ENCODE peak calls at places on chromosomes 4 and X, in eight cellular contexts. U, F, Y, V, E, Q, X and A are unnamed samples.

GRCh38 chrX:97490656-97491055 is 606.9 kb downstream of the RPA4 start:
- DNase-seq in U (no peak), F (no peak), Y (no peak), V (no peak), E (no peak), Q (no peak), X (no peak), A (no peak)

GRCh38 chrX:16207631-16208030 is 40.4 kb downstream of the MAGEB17 start:
- DNase-seq in U (no peak), F (no peak), Y (no peak), V (no peak), E (no peak), Q (no peak), X (no peak), A (no peak)

GRCh38 chrX:14832151-14832550 is 40.7 kb downstream of the FANCB start:
- DNase-seq in U (no peak), F (no peak), Y (no peak), V (no peak), E (no peak), Q (no peak), X (no peak), A (no peak)

GRCh38 chr4:142572076-142572475 is 274.0 kb downstream of the INPP4B start:
- DNase-seq in U (no peak), F (no peak), Y (no peak), V (no peak), E (no peak), Q (no peak), X (no peak), A (no peak)

GRCh38 chr4:53586121-53586816 is 5.0 kb downstream of the LNX1 start:
- DNase-seq in U (no peak), F (no peak), Y (no peak), V (no peak), E (no peak), Q (no peak), X (no peak), A (no peak)

GRCh38 chrX:1401611-1402430 is 9.9 kb upstream of the SLC25A6 start:
- DNase-seq in U (no peak), F (no peak), Y (peak), V (no peak), E (no peak), Q (peak), X (no peak), A (no peak)

GRCh38 chr4:89111833-89112563 is 665 bp downstream of the TIGD2 start:
- DNase-seq in U (peak), F (no peak), Y (peak), V (peak), E (peak), Q (no peak), X (no peak), A (no peak)

GRCh38 chr4:155339588-155339987 is 37.2 kb downstream of the MAP9 start:
- DNase-seq in U (no peak), F (no peak), Y (no peak), V (peak), E (peak), Q (no peak), X (no peak), A (no peak)

GRCh38 chrX:20362268-20363002 is 95.7 kb upstream of the RPS6KA3 start:
- DNase-seq in U (no peak), F (no peak), Y (no peak), V (peak), E (peak), Q (no peak), X (no peak), A (no peak)

GRCh38 chrX:66601522-66601921 is 37.4 kb downstream of the EDA2R start:
- DNase-seq in U (no peak), F (no peak), Y (no peak), V (no peak), E (no peak), Q (no peak), X (no peak), A (no peak)

GRCh38 chrX:107563851-107564250 is 64.5 kb upstream of the PRPS1 start:
- DNase-seq in U (no peak), F (no peak), Y (no peak), V (no peak), E (no peak), Q (no peak), X (no peak), A (no peak)

GRCh38 chr4:47462799-47463234 is 685 bp downstream of the COMMD8 start:
- DNase-seq in U (peak), F (no peak), Y (no peak), V (no peak), E (no peak), Q (no peak), X (no peak), A (no peak)

GRCh38 chr4:39302901-39303300 is 63.3 kb downstream of the RFC1 start:
- DNase-seq in U (no peak), F (no peak), Y (no peak), V (no peak), E (no peak), Q (no peak), X (no peak), A (no peak)

GRCh38 chrX:145654486-145654885 is 163.1 kb upstream of the SLITRK2 start:
- DNase-seq in U (no peak), F (no peak), Y (no peak), V (no peak), E (no peak), Q (no peak), X (no peak), A (no peak)

GRCh38 chrX:2640436-2641150 is 50.5 kb upstream of the CD99 start:
- DNase-seq in U (no peak), F (no peak), Y (no peak), V (no peak), E (no peak), Q (no peak), X (no peak), A (no peak)

GRCh38 chr4:178448372-178449040 is 1006.3 kb upstream of the AGA start:
- DNase-seq in U (no peak), F (no peak), Y (no peak), V (no peak), E (no peak), Q (no peak), X (no peak), A (no peak)

GRCh38 chr4:123444298-123444731 is 47.7 kb downstream of the SPRY1 start:
- DNase-seq in U (peak), F (peak), Y (peak), V (peak), E (no peak), Q (no peak), X (no peak), A (peak)

DNA sequence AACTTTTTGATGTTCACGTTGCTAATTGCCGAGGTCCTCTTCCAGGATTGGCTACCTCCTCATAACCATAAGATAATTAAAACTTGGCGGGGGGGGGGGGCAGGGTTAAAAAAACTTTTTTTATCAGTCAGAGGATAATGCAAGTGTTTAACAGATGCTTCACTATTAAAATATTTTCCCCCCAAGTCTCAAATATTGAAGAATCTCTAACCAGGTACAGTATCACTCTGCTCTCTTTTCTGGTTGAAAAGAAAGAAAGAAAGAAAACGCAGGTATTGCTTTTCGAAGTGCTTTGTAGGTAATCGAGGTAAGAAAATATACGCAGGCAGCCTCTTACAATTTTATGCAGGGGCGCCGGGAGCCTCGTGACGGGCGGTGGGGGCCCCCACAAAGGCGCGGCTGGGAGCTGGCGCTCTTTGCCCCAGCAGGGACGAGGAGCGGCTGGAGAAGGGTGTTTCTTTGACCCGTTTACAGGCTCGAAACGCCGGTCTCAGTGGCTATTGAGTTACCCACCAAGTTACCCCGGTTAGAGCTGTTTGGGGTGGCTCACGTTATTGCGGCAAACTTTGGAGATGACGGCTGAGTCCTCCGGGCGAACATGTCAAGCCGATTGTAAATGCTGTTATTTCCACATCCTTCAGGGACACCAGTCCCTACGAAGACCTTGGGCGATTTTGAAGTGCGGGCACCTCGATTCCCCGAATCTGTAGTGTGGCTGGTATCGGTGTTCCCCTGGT is 465 bp upstream of the HAND2 start:
- DNase-seq in U (no peak), F (no peak), Y (peak), V (no peak), E (no peak), Q (no peak), X (no peak), A (no peak)
- H3K4me3 ChIP-seq in U (no peak), F (peak), Y (no peak), V (no peak), E (peak), Q (no peak), X (no peak), A (no peak)

GRCh38 chrX:43504394-43504793 is 151.7 kb upstream of the MAOA start:
- DNase-seq in U (no peak), F (no peak), Y (no peak), V (no peak), E (no peak), Q (no peak), X (no peak), A (no peak)

GRCh38 chrX:43505759-43506158 is 150.3 kb upstream of the MAOA start:
- DNase-seq in U (no peak), F (no peak), Y (no peak), V (no peak), E (no peak), Q (no peak), X (no peak), A (no peak)

GRCh38 chrX:43500996-43501694 is 155.0 kb upstream of the MAOA start:
- DNase-seq in U (no peak), F (no peak), Y (no peak), V (no peak), E (no peak), Q (no peak), X (no peak), A (no peak)

DNA sequence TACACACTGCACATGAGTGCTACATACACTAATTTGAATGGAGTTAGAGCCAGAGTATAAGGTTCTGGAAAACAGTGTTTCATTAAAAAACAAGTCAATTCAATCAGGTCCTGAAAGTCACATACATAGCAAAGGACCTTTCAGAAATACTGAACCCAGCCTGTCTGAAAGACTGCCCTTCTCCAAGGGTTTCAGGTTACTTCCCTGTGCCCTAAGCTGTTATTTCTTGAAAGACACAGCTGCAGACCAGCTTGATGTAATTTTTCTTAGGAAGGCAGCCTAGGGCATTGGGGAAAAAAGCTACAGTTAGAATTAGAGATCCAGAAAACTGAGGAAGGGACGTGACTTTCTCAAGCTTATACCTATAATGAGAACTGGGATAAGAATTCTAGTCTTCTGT is 155.9 kb upstream of the MAOA start:
- DNase-seq in U (no peak), F (peak), Y (peak), V (no peak), E (no peak), Q (no peak), X (no peak), A (no peak)
- H3K4me3 ChIP-seq in U (no peak), F (no peak), Y (no peak), V (no peak), E (no peak), Q (no peak), X (no peak), A (no peak)

GRCh38 chrX:151727346-151727745 is 7.2 kb upstream of the CNGA2 start:
- DNase-seq in U (no peak), F (no peak), Y (no peak), V (no peak), E (no peak), Q (no peak), X (no peak), A (no peak)
- H3K4me3 ChIP-seq in U (no peak), F (no peak), Y (no peak), V (no peak), E (no peak), Q (no peak), X (no peak), A (no peak)

DNA sequence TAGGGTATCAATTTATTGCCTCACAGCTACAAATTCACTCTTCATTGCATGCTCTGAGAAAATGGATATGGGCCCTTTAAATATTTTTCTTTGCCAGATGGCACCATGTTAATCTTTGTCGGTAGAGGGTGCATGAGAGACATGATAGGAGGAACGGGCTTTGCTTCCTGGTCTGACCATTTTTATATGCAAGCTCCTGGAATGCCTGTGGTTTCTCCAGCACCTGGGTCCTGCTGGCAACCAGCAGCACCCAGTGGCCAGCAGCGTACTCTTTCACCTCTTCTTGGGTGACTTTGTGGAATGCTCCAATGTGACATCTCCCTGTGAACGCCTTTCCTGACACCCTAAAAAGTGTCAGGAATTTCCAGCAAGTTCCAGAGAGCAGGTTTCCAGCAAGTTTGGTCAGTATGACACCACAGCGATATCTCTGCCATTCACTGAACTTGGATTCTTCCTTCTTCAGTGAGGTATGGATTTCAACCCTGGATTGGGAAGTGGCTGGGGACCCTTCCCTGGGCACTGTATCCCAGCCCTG is 140.3 kb upstream of the PGRMC2 start:
- DNase-seq in U (peak), F (no peak), Y (peak), V (peak), E (peak), Q (peak), X (no peak), A (peak)
- H3K4me3 ChIP-seq in U (no peak), F (no peak), Y (no peak), V (no peak), E (peak), Q (peak), X (no peak), A (no peak)

DNA sequence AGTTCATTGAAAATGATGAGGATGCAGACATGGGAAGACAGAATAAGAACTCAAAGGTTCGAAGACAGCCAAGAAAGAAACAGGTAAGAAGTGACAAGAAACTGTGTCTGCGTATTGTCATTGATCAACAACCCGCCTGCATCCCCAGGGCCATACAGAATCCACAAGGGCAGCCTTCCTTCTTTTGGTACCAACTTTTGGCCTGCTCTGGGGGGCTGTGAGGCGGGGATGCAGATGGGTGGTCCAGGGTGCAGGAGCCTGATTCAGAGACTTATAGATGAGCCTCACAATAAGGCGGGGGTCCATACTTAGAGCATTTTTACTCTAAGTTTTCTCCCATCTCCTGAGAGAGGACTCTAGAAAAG is 9.0 kb downstream of the CC2D2A start:
- DNase-seq in U (no peak), F (no peak), Y (no peak), V (no peak), E (no peak), Q (no peak), X (no peak), A (no peak)
- H3K4me3 ChIP-seq in U (no peak), F (no peak), Y (peak), V (no peak), E (peak), Q (no peak), X (no peak), A (no peak)

GRCh38 chrX:149992918-149993317 is 54.6 kb upstream of the EOLA2 start:
- DNase-seq in U (no peak), F (no peak), Y (no peak), V (no peak), E (no peak), Q (no peak), X (no peak), A (no peak)

GRCh38 chrX:149993989-149994388 is 55.7 kb upstream of the EOLA2 start:
- DNase-seq in U (no peak), F (no peak), Y (no peak), V (no peak), E (no peak), Q (no peak), X (no peak), A (no peak)

GRCh38 chrX:149996515-149996914 is 58.2 kb upstream of the EOLA2 start:
- DNase-seq in U (no peak), F (no peak), Y (no peak), V (no peak), E (no peak), Q (no peak), X (no peak), A (no peak)
- H3K4me3 ChIP-seq in U (no peak), F (no peak), Y (no peak), V (no peak), E (no peak), Q (no peak), X (no peak), A (no peak)